ENCODE peak calls at places on chromosomes 12 and 14, in eight cellular contexts. One of them, this sample, is unnamed.

GRCh38 chr14:75430106-75430505 is 2.3 kb downstream of the JDP2 start:
- DNase-seq in transverse colon: no peak
- DNase-seq in H1: no peak
- DNase-seq in HCT116: no peak
- DNase-seq in HepG2: no peak
- DNase-seq in stomach: no peak
- DNase-seq in prostate gland: no peak
- DNase-seq in suprapubic skin: no peak
- DNase-seq in this sample: no peak

GRCh38 chr14:91693342-91693741 is 38.5 kb downstream of the CATSPERB start:
- DNase-seq in transverse colon: no peak
- DNase-seq in H1: no peak
- DNase-seq in HCT116: no peak
- DNase-seq in HepG2: peak
- DNase-seq in stomach: no peak
- DNase-seq in prostate gland: no peak
- DNase-seq in suprapubic skin: no peak
- DNase-seq in this sample: no peak

GRCh38 chr12:42611571-42612257 is 22.2 kb upstream of the PRICKLE1 start:
- DNase-seq in transverse colon: no peak
- DNase-seq in H1: no peak
- DNase-seq in HCT116: no peak
- DNase-seq in HepG2: no peak
- DNase-seq in stomach: no peak
- DNase-seq in prostate gland: no peak
- DNase-seq in suprapubic skin: no peak
- DNase-seq in this sample: no peak

GRCh38 chr12:3010214-3010930 is 51.2 kb downstream of the TEAD4 start:
- DNase-seq in transverse colon: no peak
- DNase-seq in H1: no peak
- DNase-seq in HCT116: no peak
- DNase-seq in HepG2: no peak
- DNase-seq in stomach: no peak
- DNase-seq in prostate gland: no peak
- DNase-seq in suprapubic skin: no peak
- DNase-seq in this sample: peak

GRCh38 chr14:65718629-65719028 is 306.1 kb downstream of the FUT8 start:
- DNase-seq in transverse colon: no peak
- DNase-seq in H1: no peak
- DNase-seq in HCT116: no peak
- DNase-seq in HepG2: no peak
- DNase-seq in stomach: no peak
- DNase-seq in prostate gland: no peak
- DNase-seq in suprapubic skin: no peak
- DNase-seq in this sample: no peak

GRCh38 chr12:117818400-117818799 is 150.4 kb downstream of the KSR2 start:
- DNase-seq in transverse colon: no peak
- DNase-seq in H1: no peak
- DNase-seq in HCT116: no peak
- DNase-seq in HepG2: no peak
- DNase-seq in stomach: no peak
- DNase-seq in prostate gland: peak
- DNase-seq in suprapubic skin: no peak
- DNase-seq in this sample: no peak

GRCh38 chr12:1644523-1645438 is 15.8 kb downstream of the WNT5B start:
- DNase-seq in transverse colon: peak
- DNase-seq in H1: no peak
- DNase-seq in HCT116: no peak
- DNase-seq in HepG2: no peak
- DNase-seq in stomach: peak
- DNase-seq in prostate gland: peak
- DNase-seq in suprapubic skin: no peak
- DNase-seq in this sample: no peak

GRCh38 chr12:81809829-81810595 is 50.9 kb upstream of the PPFIA2 start:
- DNase-seq in transverse colon: no peak
- DNase-seq in H1: no peak
- DNase-seq in HCT116: no peak
- DNase-seq in HepG2: no peak
- DNase-seq in stomach: no peak
- DNase-seq in prostate gland: no peak
- DNase-seq in suprapubic skin: no peak
- DNase-seq in this sample: no peak

GRCh38 chr12:18313316-18313715 is 52.0 kb downstream of the PIK3C2G start:
- DNase-seq in transverse colon: no peak
- DNase-seq in H1: no peak
- DNase-seq in HCT116: no peak
- DNase-seq in HepG2: no peak
- DNase-seq in stomach: no peak
- DNase-seq in prostate gland: no peak
- DNase-seq in suprapubic skin: no peak
- DNase-seq in this sample: no peak

GRCh38 chr12:119369907-119370546 is 35.5 kb downstream of the CCDC60 start:
- DNase-seq in transverse colon: no peak
- DNase-seq in H1: no peak
- DNase-seq in HCT116: no peak
- DNase-seq in HepG2: no peak
- DNase-seq in stomach: no peak
- DNase-seq in prostate gland: peak
- DNase-seq in suprapubic skin: no peak
- DNase-seq in this sample: no peak
- TF ChIP-seq POLR2AphosphoS5 in transverse colon: no peak
- TF ChIP-seq POLR2AphosphoS5 in H1: no peak
- TF ChIP-seq POLR2AphosphoS5 in HCT116: no peak
- TF ChIP-seq POLR2AphosphoS5 in HepG2: no peak
- TF ChIP-seq POLR2AphosphoS5 in stomach: no peak
- TF ChIP-seq POLR2AphosphoS5 in prostate gland: peak
- TF ChIP-seq POLR2AphosphoS5 in suprapubic skin: no peak
- TF ChIP-seq POLR2AphosphoS5 in this sample: no peak

DNA sequence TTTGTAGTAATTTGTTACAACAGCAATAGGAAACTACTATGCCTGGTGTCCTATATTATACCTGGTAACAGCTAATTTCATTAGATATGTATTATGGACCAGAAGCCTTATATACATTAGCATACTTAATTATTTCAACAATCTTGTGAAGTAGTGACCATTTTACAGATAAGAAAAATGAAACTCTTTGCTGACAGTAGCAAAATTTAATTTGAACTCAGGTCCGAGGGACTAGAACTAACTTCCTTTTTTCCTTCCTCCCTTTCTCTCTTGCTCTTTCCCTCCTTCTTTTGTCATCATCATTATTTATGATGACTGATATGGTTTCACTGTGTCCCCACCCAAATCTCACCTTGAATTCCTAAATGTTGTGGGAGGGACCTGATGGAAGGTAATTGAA is 482.0 kb downstream of the SNAPC1 start:
- DNase-seq in transverse colon: no peak
- DNase-seq in H1: no peak
- DNase-seq in HCT116: no peak
- DNase-seq in HepG2: no peak
- DNase-seq in stomach: no peak
- DNase-seq in prostate gland: no peak
- DNase-seq in suprapubic skin: no peak
- DNase-seq in this sample: no peak
- TF ChIP-seq POLR2A in transverse colon: no peak
- TF ChIP-seq POLR2A in H1: no peak
- TF ChIP-seq POLR2A in HCT116: no peak
- TF ChIP-seq POLR2A in HepG2: no peak
- TF ChIP-seq POLR2A in stomach: no peak
- TF ChIP-seq POLR2A in prostate gland: no peak
- TF ChIP-seq POLR2A in suprapubic skin: no peak
- TF ChIP-seq POLR2A in this sample: no peak

GRCh38 chr12:70402597-70402996 is 36.5 kb downstream of the KCNMB4 start:
- DNase-seq in transverse colon: no peak
- DNase-seq in H1: no peak
- DNase-seq in HCT116: peak
- DNase-seq in HepG2: no peak
- DNase-seq in stomach: no peak
- DNase-seq in prostate gland: no peak
- DNase-seq in suprapubic skin: no peak
- DNase-seq in this sample: no peak

GRCh38 chr12:70398002-70398401 is 31.9 kb downstream of the KCNMB4 start:
- DNase-seq in transverse colon: no peak
- DNase-seq in H1: no peak
- DNase-seq in HCT116: no peak
- DNase-seq in HepG2: no peak
- DNase-seq in stomach: no peak
- DNase-seq in prostate gland: no peak
- DNase-seq in suprapubic skin: no peak
- DNase-seq in this sample: no peak

GRCh38 chr12:70400124-70400523 is 34.0 kb downstream of the KCNMB4 start:
- DNase-seq in transverse colon: no peak
- DNase-seq in H1: no peak
- DNase-seq in HCT116: no peak
- DNase-seq in HepG2: no peak
- DNase-seq in stomach: no peak
- DNase-seq in prostate gland: no peak
- DNase-seq in suprapubic skin: no peak
- DNase-seq in this sample: no peak

GRCh38 chr12:70399319-70399718 is 33.2 kb downstream of the KCNMB4 start:
- DNase-seq in transverse colon: no peak
- DNase-seq in H1: no peak
- DNase-seq in HCT116: no peak
- DNase-seq in HepG2: no peak
- DNase-seq in stomach: no peak
- DNase-seq in prostate gland: no peak
- DNase-seq in suprapubic skin: no peak
- DNase-seq in this sample: no peak

GRCh38 chr12:70398862-70399261 is 32.8 kb downstream of the KCNMB4 start:
- DNase-seq in transverse colon: no peak
- DNase-seq in H1: no peak
- DNase-seq in HCT116: no peak
- DNase-seq in HepG2: no peak
- DNase-seq in stomach: no peak
- DNase-seq in prostate gland: no peak
- DNase-seq in suprapubic skin: no peak
- DNase-seq in this sample: no peak
- TF ChIP-seq POLR2AphosphoS5 in transverse colon: no peak
- TF ChIP-seq POLR2AphosphoS5 in H1: no peak
- TF ChIP-seq POLR2AphosphoS5 in HCT116: no peak
- TF ChIP-seq POLR2AphosphoS5 in HepG2: no peak
- TF ChIP-seq POLR2AphosphoS5 in stomach: no peak
- TF ChIP-seq POLR2AphosphoS5 in prostate gland: no peak
- TF ChIP-seq POLR2AphosphoS5 in suprapubic skin: no peak
- TF ChIP-seq POLR2AphosphoS5 in this sample: no peak

GRCh38 chr14:24438198-24439095 is 4.1 kb downstream of the SDR39U1 start:
- DNase-seq in transverse colon: no peak
- DNase-seq in H1: no peak
- DNase-seq in HCT116: no peak
- DNase-seq in HepG2: no peak
- DNase-seq in stomach: no peak
- DNase-seq in prostate gland: no peak
- DNase-seq in suprapubic skin: no peak
- DNase-seq in this sample: no peak
- TF ChIP-seq POLR2A in transverse colon: no peak
- TF ChIP-seq POLR2A in H1: no peak
- TF ChIP-seq POLR2A in HCT116: no peak
- TF ChIP-seq POLR2A in HepG2: no peak
- TF ChIP-seq POLR2A in stomach: no peak
- TF ChIP-seq POLR2A in prostate gland: no peak
- TF ChIP-seq POLR2A in suprapubic skin: no peak
- TF ChIP-seq POLR2A in this sample: peak

GRCh38 chr14:36293824-36294223 is 26.6 kb downstream of the MBIP start:
- DNase-seq in transverse colon: no peak
- DNase-seq in H1: no peak
- DNase-seq in HCT116: no peak
- DNase-seq in HepG2: peak
- DNase-seq in stomach: no peak
- DNase-seq in prostate gland: no peak
- DNase-seq in suprapubic skin: no peak
- DNase-seq in this sample: no peak

GRCh38 chr14:36289954-36290353 is 30.5 kb downstream of the MBIP start:
- DNase-seq in transverse colon: no peak
- DNase-seq in H1: no peak
- DNase-seq in HCT116: no peak
- DNase-seq in HepG2: no peak
- DNase-seq in stomach: no peak
- DNase-seq in prostate gland: no peak
- DNase-seq in suprapubic skin: no peak
- DNase-seq in this sample: no peak

GRCh38 chr14:36284971-36285595 is 35.4 kb downstream of the MBIP start:
- DNase-seq in transverse colon: no peak
- DNase-seq in H1: no peak
- DNase-seq in HCT116: no peak
- DNase-seq in HepG2: no peak
- DNase-seq in stomach: no peak
- DNase-seq in prostate gland: no peak
- DNase-seq in suprapubic skin: no peak
- DNase-seq in this sample: no peak

DNA sequence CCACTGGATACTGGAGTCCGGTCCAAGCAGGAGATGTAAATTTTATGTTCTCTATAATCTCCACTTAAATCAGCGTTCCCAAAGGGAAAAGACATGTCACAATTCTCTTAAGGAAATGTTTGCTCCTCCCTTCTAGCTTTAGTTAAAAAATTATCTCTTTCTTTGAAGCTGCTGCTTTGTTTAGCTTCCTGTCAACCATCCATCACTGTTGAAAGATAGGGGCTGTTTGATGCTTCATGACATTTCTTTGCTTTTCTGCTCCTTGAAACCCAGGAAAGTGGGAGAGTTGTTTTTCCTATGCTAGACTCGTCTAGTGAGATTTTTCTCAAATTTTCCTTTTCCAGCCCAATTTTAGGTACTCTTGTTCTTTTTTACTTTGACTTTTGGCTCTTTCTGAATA is 31.9 kb downstream of the MBIP start:
- DNase-seq in transverse colon: no peak
- DNase-seq in H1: no peak
- DNase-seq in HCT116: no peak
- DNase-seq in HepG2: no peak
- DNase-seq in stomach: no peak
- DNase-seq in prostate gland: no peak
- DNase-seq in suprapubic skin: no peak
- DNase-seq in this sample: no peak
- TF ChIP-seq POLR2AphosphoS5 in transverse colon: no peak
- TF ChIP-seq POLR2AphosphoS5 in H1: no peak
- TF ChIP-seq POLR2AphosphoS5 in HCT116: no peak
- TF ChIP-seq POLR2AphosphoS5 in HepG2: no peak
- TF ChIP-seq POLR2AphosphoS5 in stomach: no peak
- TF ChIP-seq POLR2AphosphoS5 in prostate gland: no peak
- TF ChIP-seq POLR2AphosphoS5 in suprapubic skin: no peak
- TF ChIP-seq POLR2AphosphoS5 in this sample: no peak

GRCh38 chr12:103965590-103966407 is at the start of gene TDG:
- DNase-seq in transverse colon: peak
- DNase-seq in H1: peak
- DNase-seq in HCT116: peak
- DNase-seq in HepG2: peak
- DNase-seq in stomach: peak
- DNase-seq in prostate gland: peak
- DNase-seq in suprapubic skin: peak
- DNase-seq in this sample: peak
- TF ChIP-seq POLR2A in transverse colon: peak
- TF ChIP-seq POLR2A in H1: peak
- TF ChIP-seq POLR2A in HCT116: peak
- TF ChIP-seq POLR2A in HepG2: peak
- TF ChIP-seq POLR2A in stomach: no peak
- TF ChIP-seq POLR2A in prostate gland: peak
- TF ChIP-seq POLR2A in suprapubic skin: peak
- TF ChIP-seq POLR2A in this sample: peak

GRCh38 chr12:48938805-48939204 is 13.5 kb upstream of the FKBP11 start:
- DNase-seq in transverse colon: peak
- DNase-seq in H1: no peak
- DNase-seq in HCT116: no peak
- DNase-seq in HepG2: no peak
- DNase-seq in stomach: no peak
- DNase-seq in prostate gland: no peak
- DNase-seq in suprapubic skin: no peak
- DNase-seq in this sample: no peak
- TF ChIP-seq POLR2AphosphoS5 in transverse colon: no peak
- TF ChIP-seq POLR2AphosphoS5 in H1: no peak
- TF ChIP-seq POLR2AphosphoS5 in HCT116: no peak
- TF ChIP-seq POLR2AphosphoS5 in HepG2: no peak
- TF ChIP-seq POLR2AphosphoS5 in stomach: no peak
- TF ChIP-seq POLR2AphosphoS5 in prostate gland: no peak
- TF ChIP-seq POLR2AphosphoS5 in suprapubic skin: no peak
- TF ChIP-seq POLR2AphosphoS5 in this sample: no peak

GRCh38 chr14:22533057-22533704 is 55.8 kb downstream of the DAD1 start:
- DNase-seq in transverse colon: no peak
- DNase-seq in H1: no peak
- DNase-seq in HCT116: no peak
- DNase-seq in HepG2: no peak
- DNase-seq in stomach: no peak
- DNase-seq in prostate gland: no peak
- DNase-seq in suprapubic skin: no peak
- DNase-seq in this sample: no peak
- TF ChIP-seq POLR2A in transverse colon: no peak
- TF ChIP-seq POLR2A in H1: no peak
- TF ChIP-seq POLR2A in HCT116: no peak
- TF ChIP-seq POLR2A in HepG2: no peak
- TF ChIP-seq POLR2A in stomach: no peak
- TF ChIP-seq POLR2A in prostate gland: no peak
- TF ChIP-seq POLR2A in suprapubic skin: no peak
- TF ChIP-seq POLR2A in this sample: peak

This sample was measured in GM12892.